ENCODE peak calls at places on chromosomes 3 and 15, in nine cellular contexts. One of them, this sample, is unnamed.

GRCh38 chr3:141487419-141488345 is 855 bp downstream of the RASA2 start:
- DNase-seq in upper lobe of right lung: peak; percentile 92
- DNase-seq in retinal pigment epithelial cell: no peak
- DNase-seq in adrenal gland: peak; percentile 76
- DNase-seq in cardiac muscle cell: peak; percentile 64
- DNase-seq in astrocyte: peak; percentile 34
- DNase-seq in fibroblast of pulmonary artery: peak; percentile 37
- DNase-seq in fibroblast of mammary gland: peak; percentile 36
- DNase-seq in heart right ventricle: peak; percentile 54
- DNase-seq in this sample: no peak

GRCh38 chr15:37979597-37979996 is 45.2 kb downstream of the TMCO5A start:
- DNase-seq in upper lobe of right lung: no peak
- DNase-seq in retinal pigment epithelial cell: no peak
- DNase-seq in adrenal gland: no peak
- DNase-seq in cardiac muscle cell: no peak
- DNase-seq in astrocyte: no peak
- DNase-seq in fibroblast of pulmonary artery: no peak
- DNase-seq in fibroblast of mammary gland: no peak
- DNase-seq in heart right ventricle: no peak
- DNase-seq in this sample: no peak

GRCh38 chr3:131731709-131732108 is 228.9 kb upstream of the MRPL3 start:
- DNase-seq in upper lobe of right lung: no peak
- DNase-seq in retinal pigment epithelial cell: no peak
- DNase-seq in adrenal gland: no peak
- DNase-seq in cardiac muscle cell: no peak
- DNase-seq in astrocyte: no peak
- DNase-seq in fibroblast of pulmonary artery: no peak
- DNase-seq in fibroblast of mammary gland: no peak
- DNase-seq in heart right ventricle: no peak
- DNase-seq in this sample: no peak

GRCh38 chr15:35618260-35619188 is 72.6 kb upstream of the DPH6 start:
- DNase-seq in upper lobe of right lung: no peak
- DNase-seq in retinal pigment epithelial cell: no peak
- DNase-seq in adrenal gland: no peak
- DNase-seq in cardiac muscle cell: peak; percentile 22
- DNase-seq in astrocyte: peak; percentile 24
- DNase-seq in fibroblast of pulmonary artery: peak; percentile 31
- DNase-seq in fibroblast of mammary gland: peak; percentile 35
- DNase-seq in heart right ventricle: no peak
- DNase-seq in this sample: no peak

GRCh38 chr15:89413877-89414276 is 79.3 kb upstream of the POLG start:
- DNase-seq in upper lobe of right lung: no peak
- DNase-seq in retinal pigment epithelial cell: no peak
- DNase-seq in adrenal gland: no peak
- DNase-seq in cardiac muscle cell: no peak
- DNase-seq in astrocyte: no peak
- DNase-seq in fibroblast of pulmonary artery: no peak
- DNase-seq in fibroblast of mammary gland: no peak
- DNase-seq in heart right ventricle: no peak
- DNase-seq in this sample: no peak

GRCh38 chr15:49045691-49046112 is 544 bp downstream of the SECISBP2L start:
- DNase-seq in upper lobe of right lung: no peak
- DNase-seq in retinal pigment epithelial cell: peak; percentile 18
- DNase-seq in adrenal gland: peak; percentile 42
- DNase-seq in cardiac muscle cell: peak; percentile 52
- DNase-seq in astrocyte: peak; percentile 43
- DNase-seq in fibroblast of pulmonary artery: peak; percentile 39
- DNase-seq in fibroblast of mammary gland: peak; percentile 44
- DNase-seq in heart right ventricle: peak; percentile 21
- DNase-seq in this sample: peak; percentile 54

GRCh38 chr15:95763426-95763825 is 567.1 kb upstream of the NR2F2 start:
- DNase-seq in upper lobe of right lung: no peak
- DNase-seq in retinal pigment epithelial cell: no peak
- DNase-seq in adrenal gland: no peak
- DNase-seq in cardiac muscle cell: no peak
- DNase-seq in astrocyte: no peak
- DNase-seq in fibroblast of pulmonary artery: peak; percentile 4
- DNase-seq in fibroblast of mammary gland: no peak
- DNase-seq in heart right ventricle: no peak
- DNase-seq in this sample: no peak

GRCh38 chr3:46565607-46566039 is 479 bp downstream of the LRRC2 start:
- DNase-seq in upper lobe of right lung: no peak
- DNase-seq in retinal pigment epithelial cell: no peak
- DNase-seq in adrenal gland: no peak
- DNase-seq in cardiac muscle cell: no peak
- DNase-seq in astrocyte: no peak
- DNase-seq in fibroblast of pulmonary artery: no peak
- DNase-seq in fibroblast of mammary gland: no peak
- DNase-seq in heart right ventricle: peak; percentile 48
- DNase-seq in this sample: peak; percentile 46

GRCh38 chr15:41006479-41006878 is 53.2 kb downstream of the CHAC1 start:
- DNase-seq in upper lobe of right lung: no peak
- DNase-seq in retinal pigment epithelial cell: no peak
- DNase-seq in adrenal gland: no peak
- DNase-seq in cardiac muscle cell: no peak
- DNase-seq in astrocyte: no peak
- DNase-seq in fibroblast of pulmonary artery: no peak
- DNase-seq in fibroblast of mammary gland: no peak
- DNase-seq in heart right ventricle: peak; percentile 27
- DNase-seq in this sample: no peak

GRCh38 chr3:98732239-98733054 is 30.7 kb upstream of the ST3GAL6 start:
- DNase-seq in upper lobe of right lung: peak; percentile 82
- DNase-seq in retinal pigment epithelial cell: no peak
- DNase-seq in adrenal gland: peak; percentile 70
- DNase-seq in cardiac muscle cell: peak; percentile 49
- DNase-seq in astrocyte: peak; percentile 22
- DNase-seq in fibroblast of pulmonary artery: peak; percentile 39
- DNase-seq in fibroblast of mammary gland: no peak
- DNase-seq in heart right ventricle: peak; percentile 66
- DNase-seq in this sample: peak; percentile 70

GRCh38 chr3:63975705-63976104 is 47.6 kb downstream of the PSMD6 start:
- DNase-seq in upper lobe of right lung: no peak
- DNase-seq in retinal pigment epithelial cell: no peak
- DNase-seq in adrenal gland: peak; percentile 56
- DNase-seq in cardiac muscle cell: peak; percentile 75
- DNase-seq in astrocyte: peak; percentile 47
- DNase-seq in fibroblast of pulmonary artery: peak; percentile 72
- DNase-seq in fibroblast of mammary gland: peak; percentile 90
- DNase-seq in heart right ventricle: peak; percentile 58
- DNase-seq in this sample: no peak

GRCh38 chr3:67000006-67000405 is 1.9 kb downstream of the KBTBD8 start:
- DNase-seq in upper lobe of right lung: no peak
- DNase-seq in retinal pigment epithelial cell: no peak
- DNase-seq in adrenal gland: no peak
- DNase-seq in cardiac muscle cell: peak; percentile 20
- DNase-seq in astrocyte: peak; percentile 51
- DNase-seq in fibroblast of pulmonary artery: peak; percentile 53
- DNase-seq in fibroblast of mammary gland: peak; percentile 73
- DNase-seq in heart right ventricle: no peak
- DNase-seq in this sample: no peak

GRCh38 chr3:25897019-25897418 is 107.1 kb downstream of the OXSM start:
- DNase-seq in upper lobe of right lung: no peak
- DNase-seq in retinal pigment epithelial cell: no peak
- DNase-seq in adrenal gland: no peak
- DNase-seq in cardiac muscle cell: no peak
- DNase-seq in astrocyte: no peak
- DNase-seq in fibroblast of pulmonary artery: peak; percentile 3
- DNase-seq in fibroblast of mammary gland: no peak
- DNase-seq in heart right ventricle: no peak
- DNase-seq in this sample: peak; percentile 65
- TF ChIP-seq CTCF in upper lobe of right lung: no peak
- TF ChIP-seq CTCF in retinal pigment epithelial cell: peak; percentile 37
- TF ChIP-seq CTCF in adrenal gland: no peak
- TF ChIP-seq CTCF in cardiac muscle cell: no peak
- TF ChIP-seq CTCF in astrocyte: peak; percentile 22
- TF ChIP-seq CTCF in fibroblast of pulmonary artery: peak; percentile 27
- TF ChIP-seq CTCF in fibroblast of mammary gland: peak; percentile 20
- TF ChIP-seq CTCF in heart right ventricle: peak; percentile 37
- TF ChIP-seq CTCF in this sample: peak; percentile 62

DNA sequence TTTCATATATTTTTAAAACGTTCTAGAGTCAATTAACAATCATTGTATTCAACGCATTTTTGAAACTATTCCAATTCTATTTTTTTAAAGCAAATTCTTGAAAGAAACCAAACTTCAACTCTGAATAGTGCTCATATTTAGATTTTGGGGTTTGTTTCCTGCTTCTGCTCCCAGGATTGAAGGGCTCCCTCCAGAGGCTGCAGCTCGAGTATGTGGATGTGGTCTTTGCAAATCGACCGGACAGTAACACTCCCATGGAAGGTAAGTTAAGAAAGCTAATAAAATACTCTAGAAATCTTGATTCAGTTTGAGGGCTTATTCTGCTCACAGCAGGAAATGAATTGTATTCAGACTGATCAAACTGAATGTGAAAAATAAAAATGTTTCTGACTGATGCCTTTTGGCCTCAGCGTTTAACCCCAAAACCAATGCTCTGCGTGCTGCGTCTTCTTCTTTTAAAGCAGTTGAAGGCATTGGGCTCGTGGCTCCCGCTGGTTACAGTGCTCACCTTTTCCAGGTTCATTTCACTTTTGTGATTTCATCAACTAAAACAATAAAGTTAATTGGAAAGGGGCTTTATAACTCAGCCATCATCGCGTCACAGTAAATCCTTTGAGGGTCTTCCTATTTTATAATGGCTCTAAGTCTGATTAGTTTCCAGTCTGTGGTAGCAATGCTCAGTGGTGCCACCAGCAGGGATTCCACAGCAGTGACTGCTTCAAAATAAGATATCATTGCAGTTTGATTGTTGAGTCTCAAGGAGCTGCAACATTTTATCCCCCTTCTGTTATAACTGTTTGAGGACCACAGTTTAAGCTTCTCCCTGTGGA is 80.1 kb downstream of the SSR3 start:
- DNase-seq in upper lobe of right lung: no peak
- DNase-seq in retinal pigment epithelial cell: no peak
- DNase-seq in adrenal gland: no peak
- DNase-seq in cardiac muscle cell: peak; percentile 35
- DNase-seq in astrocyte: no peak
- DNase-seq in fibroblast of pulmonary artery: no peak
- DNase-seq in fibroblast of mammary gland: no peak
- DNase-seq in heart right ventricle: no peak
- DNase-seq in this sample: peak; percentile 44
- TF ChIP-seq CTCF in upper lobe of right lung: peak; percentile 30
- TF ChIP-seq CTCF in retinal pigment epithelial cell: peak; percentile 65
- TF ChIP-seq CTCF in adrenal gland: no peak
- TF ChIP-seq CTCF in cardiac muscle cell: peak; percentile 46
- TF ChIP-seq CTCF in astrocyte: peak; percentile 39
- TF ChIP-seq CTCF in fibroblast of pulmonary artery: peak; percentile 52
- TF ChIP-seq CTCF in fibroblast of mammary gland: peak; percentile 46
- TF ChIP-seq CTCF in heart right ventricle: peak; percentile 39
- TF ChIP-seq CTCF in this sample: peak; percentile 62

GRCh38 chr3:157100079-157100477 is 59.9 kb downstream of the CCNL1 start:
- DNase-seq in upper lobe of right lung: no peak
- DNase-seq in retinal pigment epithelial cell: no peak
- DNase-seq in adrenal gland: no peak
- DNase-seq in cardiac muscle cell: no peak
- DNase-seq in astrocyte: no peak
- DNase-seq in fibroblast of pulmonary artery: no peak
- DNase-seq in fibroblast of mammary gland: no peak
- DNase-seq in heart right ventricle: no peak
- DNase-seq in this sample: no peak
- TF ChIP-seq CTCF in upper lobe of right lung: no peak
- TF ChIP-seq CTCF in retinal pigment epithelial cell: no peak
- TF ChIP-seq CTCF in adrenal gland: no peak
- TF ChIP-seq CTCF in cardiac muscle cell: no peak
- TF ChIP-seq CTCF in astrocyte: no peak
- TF ChIP-seq CTCF in fibroblast of pulmonary artery: no peak
- TF ChIP-seq CTCF in fibroblast of mammary gland: no peak
- TF ChIP-seq CTCF in heart right ventricle: no peak
- TF ChIP-seq CTCF in this sample: no peak

GRCh38 chr3:50388021-50388719 is 28.8 kb upstream of the TMEM115 start:
- DNase-seq in upper lobe of right lung: no peak
- DNase-seq in retinal pigment epithelial cell: no peak
- DNase-seq in adrenal gland: no peak
- DNase-seq in cardiac muscle cell: no peak
- DNase-seq in astrocyte: no peak
- DNase-seq in fibroblast of pulmonary artery: no peak
- DNase-seq in fibroblast of mammary gland: no peak
- DNase-seq in heart right ventricle: no peak
- DNase-seq in this sample: peak; percentile 68

GRCh38 chr3:50390523-50391177 is 31.3 kb upstream of the TMEM115 start:
- DNase-seq in upper lobe of right lung: peak; percentile 79
- DNase-seq in retinal pigment epithelial cell: no peak
- DNase-seq in adrenal gland: peak; percentile 83
- DNase-seq in cardiac muscle cell: no peak
- DNase-seq in astrocyte: no peak
- DNase-seq in fibroblast of pulmonary artery: no peak
- DNase-seq in fibroblast of mammary gland: no peak
- DNase-seq in heart right ventricle: peak; percentile 68
- DNase-seq in this sample: no peak

GRCh38 chr3:50389368-50389767 is 30.0 kb upstream of the TMEM115 start:
- DNase-seq in upper lobe of right lung: no peak
- DNase-seq in retinal pigment epithelial cell: no peak
- DNase-seq in adrenal gland: no peak
- DNase-seq in cardiac muscle cell: no peak
- DNase-seq in astrocyte: no peak
- DNase-seq in fibroblast of pulmonary artery: no peak
- DNase-seq in fibroblast of mammary gland: no peak
- DNase-seq in heart right ventricle: no peak
- DNase-seq in this sample: no peak

GRCh38 chr3:50385741-50386140 is 26.4 kb upstream of the TMEM115 start:
- DNase-seq in upper lobe of right lung: no peak
- DNase-seq in retinal pigment epithelial cell: no peak
- DNase-seq in adrenal gland: no peak
- DNase-seq in cardiac muscle cell: no peak
- DNase-seq in astrocyte: no peak
- DNase-seq in fibroblast of pulmonary artery: no peak
- DNase-seq in fibroblast of mammary gland: no peak
- DNase-seq in heart right ventricle: no peak
- DNase-seq in this sample: no peak

GRCh38 chr3:50388720-50389352 is 29.5 kb upstream of the TMEM115 start:
- DNase-seq in upper lobe of right lung: no peak
- DNase-seq in retinal pigment epithelial cell: peak; percentile 16
- DNase-seq in adrenal gland: no peak
- DNase-seq in cardiac muscle cell: no peak
- DNase-seq in astrocyte: peak; percentile 34
- DNase-seq in fibroblast of pulmonary artery: no peak
- DNase-seq in fibroblast of mammary gland: no peak
- DNase-seq in heart right ventricle: no peak
- DNase-seq in this sample: no peak
- TF ChIP-seq CTCF in upper lobe of right lung: no peak
- TF ChIP-seq CTCF in retinal pigment epithelial cell: no peak
- TF ChIP-seq CTCF in adrenal gland: no peak
- TF ChIP-seq CTCF in cardiac muscle cell: no peak
- TF ChIP-seq CTCF in astrocyte: no peak
- TF ChIP-seq CTCF in fibroblast of pulmonary artery: no peak
- TF ChIP-seq CTCF in fibroblast of mammary gland: no peak
- TF ChIP-seq CTCF in heart right ventricle: no peak
- TF ChIP-seq CTCF in this sample: peak; percentile 10

DNA sequence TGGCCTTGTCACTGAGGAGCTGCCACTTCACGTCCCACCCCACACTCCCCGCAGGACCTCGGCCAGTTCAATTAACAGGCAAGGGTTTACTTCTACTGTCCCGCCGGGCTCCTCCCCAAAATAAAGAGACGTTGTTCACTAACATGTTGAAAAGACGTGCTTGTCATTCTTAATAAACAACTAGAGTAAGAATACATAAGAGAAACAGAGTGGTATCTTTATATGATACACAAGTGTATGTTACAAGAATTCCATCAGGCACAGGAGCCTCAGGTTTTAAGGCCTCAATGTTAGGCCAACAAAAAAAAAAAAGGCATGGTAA is 326 bp upstream of the IMPDH2 start:
- DNase-seq in upper lobe of right lung: no peak
- DNase-seq in retinal pigment epithelial cell: no peak
- DNase-seq in adrenal gland: no peak
- DNase-seq in cardiac muscle cell: no peak
- DNase-seq in astrocyte: no peak
- DNase-seq in fibroblast of pulmonary artery: no peak
- DNase-seq in fibroblast of mammary gland: no peak
- DNase-seq in heart right ventricle: no peak
- DNase-seq in this sample: no peak
- TF ChIP-seq CTCF in upper lobe of right lung: no peak
- TF ChIP-seq CTCF in retinal pigment epithelial cell: no peak
- TF ChIP-seq CTCF in adrenal gland: no peak
- TF ChIP-seq CTCF in cardiac muscle cell: no peak
- TF ChIP-seq CTCF in astrocyte: no peak
- TF ChIP-seq CTCF in fibroblast of pulmonary artery: no peak
- TF ChIP-seq CTCF in fibroblast of mammary gland: no peak
- TF ChIP-seq CTCF in heart right ventricle: no peak
- TF ChIP-seq CTCF in this sample: no peak